ENCODE peak calls at places on chromosomes 7 and 10, in ten cellular contexts. V, Z, J, L, P, I, W, O, C and T are unnamed samples.

GRCh38 chr7:42274052-42274451 is 37.0 kb upstream of the GLI3 start:
- DNase-seq in O (no peak), I (peak; percentile 70), J (peak; percentile 71), C (peak; percentile 83), W (no peak), P (no peak), Z (peak; percentile 38), L (no peak), V (no peak), T (no peak)

GRCh38 chr10:115921795-115922194 is 351.2 kb downstream of the GFRA1 start:
- DNase-seq in O (no peak), I (no peak), Z (no peak), L (no peak), W (no peak), V (no peak), C (peak; percentile 37), J (no peak), P (no peak), T (peak; percentile 74)

GRCh38 chr10:91211675-91212074 is 8.8 kb upstream of the PCGF5 start:
- DNase-seq in P (no peak), I (no peak), C (no peak), J (no peak), W (no peak), O (no peak), Z (no peak), L (no peak), V (no peak), T (no peak)

GRCh38 chr7:36204044-36204663 is 51.1 kb downstream of the EEPD1 start:
- DNase-seq in J (no peak), C (no peak), W (no peak), I (no peak), Z (no peak), V (no peak), L (no peak), P (no peak), O (no peak), T (no peak)

GRCh38 chr7:16431646-16432424 is 10.5 kb upstream of the CRPPA start:
- DNase-seq in Z (peak; percentile 14), C (peak; percentile 58), O (peak; percentile 68), W (no peak), J (peak; percentile 64), V (peak; percentile 50), P (peak; percentile 30), L (no peak), I (no peak), T (peak; percentile 19)

GRCh38 chr7:38319873-38320272 is 46.4 kb upstream of the TARP start:
- DNase-seq in V (no peak), L (no peak), J (no peak), Z (no peak), I (no peak), P (no peak), C (no peak), O (no peak), W (no peak), T (no peak)

GRCh38 chr10:69176823-69177222 is 3.2 kb upstream of the SUPV3L1 start:
- DNase-seq in P (no peak), J (no peak), W (no peak), O (no peak), L (no peak), V (no peak), I (no peak), Z (no peak), C (no peak), T (no peak)

GRCh38 chr7:66629222-66629658 is 559 bp downstream of the KCTD7 start:
- DNase-seq in L (no peak), P (no peak), Z (no peak), I (no peak), V (no peak), O (peak; percentile 60), J (no peak), C (no peak), W (no peak), T (no peak)

GRCh38 chr10:35040761-35041501 is 49.2 kb downstream of the CUL2 start:
- DNase-seq in O (peak; percentile 57), V (no peak), C (peak; percentile 51), L (peak; percentile 60), J (peak; percentile 72), I (peak; percentile 81), W (no peak), P (no peak), Z (peak; percentile 76), T (peak; percentile 73)

GRCh38 chr7:142496545-142496991 is 238.7 kb upstream of the PRSS58 start:
- DNase-seq in V (no peak), L (no peak), Z (peak; percentile 59), O (peak; percentile 61), I (peak; percentile 51), J (peak; percentile 73), P (no peak), C (peak; percentile 67), W (no peak), T (peak; percentile 30)

GRCh38 chr7:42192072-42192471 is 44.9 kb downstream of the GLI3 start:
- DNase-seq in P (no peak), V (no peak), L (no peak), W (no peak), C (no peak), J (no peak), I (no peak), Z (no peak), O (no peak), T (peak; percentile 22)

GRCh38 chr7:14521183-14521582 is 381.4 kb downstream of the DGKB start:
- DNase-seq in C (no peak), J (no peak), P (no peak), V (no peak), I (no peak), O (no peak), L (no peak), Z (peak; percentile 2), W (no peak), T (no peak)

GRCh38 chr7:21128418-21128817 is 299.5 kb upstream of the SP4 start:
- DNase-seq in C (peak; percentile 62), W (no peak), L (no peak), O (no peak), V (no peak), I (no peak), P (no peak), Z (no peak), J (peak; percentile 77), T (no peak)

GRCh38 chr7:27808626-27809025 is 68.7 kb downstream of the TAX1BP1 start:
- DNase-seq in I (peak; percentile 78), Z (peak; percentile 76), L (no peak), J (peak; percentile 28), O (no peak), P (no peak), W (no peak), C (peak; percentile 40), V (no peak), T (peak; percentile 66)

GRCh38 chr7:12422449-12423320 is 19.0 kb upstream of the VWDE start:
- DNase-seq in C (peak; percentile 69), L (no peak), I (no peak), Z (peak; percentile 9), W (no peak), J (peak; percentile 64), P (no peak), V (no peak), O (peak; percentile 43), T (no peak)

GRCh38 chr7:126973066-126973465 is 279.7 kb downstream of the GRM8 start:
- DNase-seq in V (no peak), O (peak; percentile 3), P (no peak), Z (no peak), W (no peak), C (no peak), I (no peak), J (no peak), L (no peak), T (no peak)

GRCh38 chr10:72563327-72563932 is 62.4 kb downstream of the MICU1 start:
- DNase-seq in L (no peak), P (no peak), O (no peak), C (no peak), W (no peak), J (no peak), I (no peak), V (no peak), Z (no peak), T (no peak)

GRCh38 chr7:158272509-158273137 is 315.0 kb downstream of the PTPRN2 start:
- DNase-seq in O (no peak), L (peak; percentile 23), V (no peak), I (no peak), J (no peak), Z (no peak), W (no peak), P (no peak), C (no peak), T (no peak)

GRCh38 chr7:24384362-24385030 is 100.5 kb downstream of the NPY start:
- DNase-seq in Z (no peak), L (no peak), I (no peak), C (no peak), O (no peak), W (no peak), J (no peak), V (no peak), P (no peak), T (no peak)

GRCh38 chr10:42428534-42428933 is 209.8 kb downstream of the ZNF33B start:
- DNase-seq in I (peak; percentile 11), C (peak; percentile 20), J (peak; percentile 66), Z (no peak), L (no peak), O (peak; percentile 12), W (no peak), P (no peak), V (no peak), T (peak; percentile 4)
- TF ChIP-seq CTCF in I (peak; percentile 53), C (peak; percentile 25), J (peak; percentile 72), Z (no peak), L (peak; percentile 36), O (peak; percentile 60), W (no peak), P (no peak), V (no peak), T (peak; percentile 77)

GRCh38 chr7:6636741-6637543 is at the start of gene ZNF316:
- DNase-seq in J (peak; percentile 35), O (no peak), I (peak; percentile 64), C (peak; percentile 47), L (no peak), W (peak; percentile 75), V (peak; percentile 59), P (peak; percentile 33), Z (no peak), T (no peak)
- TF ChIP-seq CTCF in J (no peak), O (no peak), I (no peak), C (no peak), L (no peak), W (no peak), V (no peak), P (no peak), Z (no peak), T (no peak)

DNA sequence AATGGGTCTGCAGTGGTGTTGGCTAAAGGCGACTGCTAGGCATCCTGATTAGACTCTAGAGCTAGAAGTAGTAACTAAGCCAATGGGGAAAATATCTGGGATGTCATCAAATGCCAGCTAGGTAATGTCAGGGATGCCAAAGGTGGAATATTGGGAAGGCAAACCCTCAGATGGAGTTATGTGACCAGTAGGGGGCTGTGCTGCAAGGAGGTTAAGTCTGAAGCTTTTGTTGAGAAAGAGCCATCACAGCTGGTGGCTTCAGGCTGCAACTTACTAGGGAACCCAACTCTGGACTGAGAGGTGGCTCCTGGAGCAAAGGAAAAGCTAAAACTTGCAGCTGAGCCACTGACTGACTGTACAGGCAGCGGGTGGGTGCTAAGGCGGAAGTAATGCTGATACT is 576.9 kb upstream of the GHITM start:
- DNase-seq in V (no peak), J (no peak), I (no peak), W (no peak), C (no peak), P (no peak), L (peak; percentile 41), O (peak; percentile 43), Z (no peak), T (no peak)
- TF ChIP-seq CTCF in V (no peak), J (no peak), I (peak; percentile 17), W (no peak), C (no peak), P (no peak), L (peak; percentile 57), O (peak; percentile 29), Z (no peak), T (no peak)

GRCh38 chr7:31735991-31736982 is 49.3 kb downstream of the PPP1R17 start:
- DNase-seq in O (peak; percentile 83), V (peak; percentile 60), Z (peak; percentile 62), I (peak; percentile 65), W (no peak), J (peak; percentile 79), C (peak; percentile 75), P (no peak), L (peak; percentile 74), T (peak; percentile 48)
- TF ChIP-seq CTCF in O (peak; percentile 82), V (peak; percentile 74), Z (peak; percentile 87), I (peak; percentile 89), W (peak; percentile 22), J (peak; percentile 84), C (peak; percentile 93), P (no peak), L (peak; percentile 95), T (peak; percentile 91)